ENCODE peak calls at places on chromosomes 12 and 14, in five cellular contexts. V is GM06990, U is heart right ventricle, P is cardiac muscle cell, C is neural progenitor cell. T is an unnamed sample.

GRCh38 chr14:58873228-58873953 is 235.6 kb downstream of the DACT1 start:
- DNase-seq in C (no peak), V (no peak), U (no peak), P (peak; percentile 47), T (no peak)

GRCh38 chr14:49173765-49174373 is 412.3 kb downstream of the RPS29 start:
- DNase-seq in U (no peak), P (peak; percentile 74), V (peak; percentile 12), C (peak; percentile 87), T (peak; percentile 66)

GRCh38 chr14:80211143-80212024 is at the start of gene DIO2:
- DNase-seq in V (no peak), C (peak; percentile 12), U (peak; percentile 46), P (no peak), T (peak; percentile 43)

GRCh38 chr12:43004908-43005307 is 415.4 kb upstream of the PRICKLE1 start:
- DNase-seq in C (peak; percentile 5), V (no peak), P (peak; percentile 57), U (no peak), T (no peak)

GRCh38 chr12:132163041-132163910 is 19.0 kb downstream of the NOC4L start:
- DNase-seq in U (peak; percentile 7), C (no peak), V (no peak), P (no peak), T (no peak)

GRCh38 chr12:96652870-96653269 is 163.5 kb downstream of the CFAP54 start:
- DNase-seq in V (no peak), P (no peak), C (no peak), U (no peak), T (no peak)

GRCh38 chr12:94145231-94145979 is 3.0 kb upstream of the PLXNC1 start:
- DNase-seq in U (no peak), P (peak; percentile 28), C (peak; percentile 21), V (no peak), T (peak; percentile 60)

GRCh38 chr14:52313903-52314481 is at the start of gene PTGER2:
- DNase-seq in V (peak; percentile 50), U (peak; percentile 87), P (peak; percentile 64), C (peak; percentile 78), T (peak; percentile 98)

GRCh38 chr12:115079760-115080159 is 395.8 kb upstream of the TBX3 start:
- DNase-seq in C (no peak), U (no peak), P (peak; percentile 17), V (no peak), T (no peak)

GRCh38 chr12:69254046-69254445 is 14.7 kb downstream of the CPSF6 start:
- DNase-seq in V (peak; percentile 21), C (peak; percentile 51), P (peak; percentile 59), U (no peak), T (peak; percentile 65)

GRCh38 chr12:104576980-104577925 is 120.5 kb downstream of the CHST11 start:
- DNase-seq in U (no peak), V (no peak), C (no peak), P (no peak), T (no peak)

GRCh38 chr14:58785741-58786140 is 148.0 kb downstream of the DACT1 start:
- DNase-seq in V (no peak), P (peak; percentile 40), U (no peak), C (no peak), T (no peak)

GRCh38 chr12:9256758-9257405 is 48.7 kb upstream of the PZP start:
- DNase-seq in V (no peak), U (no peak), P (no peak), C (no peak), T (no peak)
- TF ChIP-seq CTCF in V (no peak), U (no peak), P (no peak), C (no peak), T (no peak)

GRCh38 chr12:4943067-4943937 is 33.6 kb downstream of the KCNA1 start:
- DNase-seq in U (no peak), P (no peak), C (no peak), V (peak; percentile 71), T (no peak)

GRCh38 chr12:4938900-4939299 is 29.2 kb downstream of the KCNA1 start:
- DNase-seq in V (no peak), U (no peak), P (no peak), C (no peak), T (no peak)

GRCh38 chr12:4943938-4944284 is 34.2 kb downstream of the KCNA1 start:
- DNase-seq in U (no peak), V (peak; percentile 56), P (no peak), C (no peak), T (no peak)

GRCh38 chr12:4934651-4935050 is 24.9 kb downstream of the KCNA1 start:
- DNase-seq in U (no peak), V (no peak), C (no peak), P (no peak), T (no peak)

GRCh38 chr12:4939418-4940023 is 29.8 kb downstream of the KCNA1 start:
- DNase-seq in C (no peak), P (no peak), V (no peak), U (no peak), T (no peak)
- H3K4me3 ChIP-seq in C (no peak overlapping the region), P (no peak overlapping the region), V (no peak overlapping the region), U (no peak overlapping the region), T (no peak overlapping the region)

DNA sequence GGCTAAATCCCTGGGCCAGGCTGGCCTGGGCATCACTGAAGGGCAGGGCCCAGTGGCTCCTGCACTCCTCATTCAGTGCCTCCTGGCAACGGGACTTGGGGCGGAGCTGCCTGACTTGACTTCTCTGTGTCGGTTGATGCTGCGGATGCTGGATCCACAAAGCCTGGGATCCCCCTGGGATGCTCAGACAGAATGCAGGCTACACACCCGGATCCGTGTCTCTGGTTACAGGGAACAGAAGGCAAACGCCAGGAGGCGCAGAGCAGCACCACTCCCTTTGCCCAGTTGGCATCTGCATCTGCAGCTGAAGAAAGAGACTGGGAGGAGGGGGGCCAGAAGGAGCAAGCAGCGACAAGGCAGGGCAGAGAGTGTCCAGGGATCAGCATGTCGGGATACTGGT is 154.5 kb upstream of the FKBP4 start:
- DNase-seq in V (no peak), C (no peak), U (no peak), P (no peak), T (no peak)
- TF ChIP-seq CTCF in V (no peak), C (no peak), U (no peak), P (peak; percentile 16), T (no peak)

DNA sequence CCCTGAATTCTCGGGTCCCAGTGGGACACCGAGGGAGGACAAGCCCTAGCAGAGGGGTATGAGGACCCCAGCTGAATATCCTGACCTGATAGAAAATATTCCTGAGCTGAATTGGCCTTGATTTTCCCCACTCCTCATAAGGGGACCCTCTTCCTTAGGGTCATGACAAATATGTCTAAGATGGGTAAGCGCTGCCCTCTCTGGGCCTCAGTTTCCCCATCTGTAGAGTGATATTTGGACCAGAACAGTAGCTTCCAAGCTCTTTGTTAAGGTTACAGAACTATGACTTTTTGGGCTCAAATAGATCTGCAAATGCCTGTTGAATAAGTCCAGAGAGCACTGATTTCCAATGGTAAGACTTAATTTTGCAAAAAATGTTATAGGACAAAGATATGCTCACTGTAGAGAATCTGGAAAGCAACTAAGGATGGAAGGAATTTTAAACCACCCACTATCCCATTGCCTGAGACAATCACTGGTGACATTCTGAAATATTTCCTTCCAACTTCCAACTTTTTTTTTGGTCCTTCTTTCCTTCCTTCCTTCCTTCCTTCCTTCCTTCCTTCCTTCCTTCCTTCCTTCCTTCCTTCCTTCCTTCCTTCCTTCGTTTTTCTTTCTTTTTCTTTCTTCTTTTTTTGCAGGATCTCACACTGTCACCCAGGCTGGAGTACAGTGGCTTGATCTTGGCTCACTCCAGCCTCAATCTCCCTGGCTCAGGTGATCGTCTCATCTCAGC is 32.0 kb downstream of the MYL2 start:
- DNase-seq in C (no peak), P (no peak), U (no peak), V (no peak), T (no peak)
- H3K4me3 ChIP-seq in C (no peak overlapping the region), P (no peak overlapping the region), U (peak overlapping the region; percentile 58), V (no peak overlapping the region), T (no peak overlapping the region)

DNA sequence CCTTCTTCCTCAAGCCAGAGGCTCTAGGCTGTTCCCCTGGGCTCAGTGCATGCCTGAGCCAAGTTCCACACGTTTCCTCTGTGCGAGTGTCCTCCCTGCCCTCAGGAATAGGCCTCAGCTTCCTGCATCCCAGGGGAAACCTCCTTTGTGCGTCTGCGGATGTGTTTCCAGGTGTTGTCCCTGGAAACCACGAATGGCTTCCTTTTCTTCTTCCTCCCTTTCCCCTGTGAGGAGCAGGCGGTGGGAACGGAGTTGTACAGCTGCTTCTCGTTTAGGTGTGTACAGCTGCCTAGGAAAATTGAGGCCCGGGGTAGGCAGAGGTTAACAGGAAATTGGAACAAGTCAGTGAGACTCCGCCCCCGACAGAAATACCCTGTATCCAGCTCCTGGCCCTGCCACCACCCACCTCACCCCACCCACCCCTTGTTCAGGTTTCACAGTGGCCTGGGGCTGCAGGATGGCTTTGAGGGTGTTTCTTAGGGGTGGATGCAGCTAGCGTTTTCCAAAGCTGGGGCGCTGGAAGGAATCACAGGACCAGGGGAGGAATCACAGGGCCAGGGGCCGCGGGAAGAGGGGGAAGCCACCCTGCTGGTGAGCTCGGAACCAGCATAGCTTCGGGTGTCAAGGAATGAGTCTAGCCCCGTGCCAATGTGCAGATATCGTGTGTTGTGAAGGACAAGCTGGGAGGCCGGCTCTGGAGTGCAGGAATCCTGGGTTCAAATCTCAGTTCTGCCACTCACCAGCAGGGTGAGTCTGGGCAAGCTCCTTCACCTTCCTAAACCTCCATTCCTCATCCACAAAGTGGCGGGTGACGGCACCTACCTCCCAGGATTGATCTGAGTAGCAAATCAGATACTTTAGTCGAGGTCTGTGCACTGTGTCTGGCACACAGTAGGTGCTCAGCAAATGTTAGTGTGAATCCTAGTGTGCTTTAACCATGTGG is 53.8 kb upstream of the RIN3 start:
- DNase-seq in P (no peak), V (no peak), U (peak; percentile 42), C (no peak), T (no peak)
- TF ChIP-seq CTCF in P (no peak), V (peak; percentile 8), U (no peak), C (no peak), T (no peak)

DNA sequence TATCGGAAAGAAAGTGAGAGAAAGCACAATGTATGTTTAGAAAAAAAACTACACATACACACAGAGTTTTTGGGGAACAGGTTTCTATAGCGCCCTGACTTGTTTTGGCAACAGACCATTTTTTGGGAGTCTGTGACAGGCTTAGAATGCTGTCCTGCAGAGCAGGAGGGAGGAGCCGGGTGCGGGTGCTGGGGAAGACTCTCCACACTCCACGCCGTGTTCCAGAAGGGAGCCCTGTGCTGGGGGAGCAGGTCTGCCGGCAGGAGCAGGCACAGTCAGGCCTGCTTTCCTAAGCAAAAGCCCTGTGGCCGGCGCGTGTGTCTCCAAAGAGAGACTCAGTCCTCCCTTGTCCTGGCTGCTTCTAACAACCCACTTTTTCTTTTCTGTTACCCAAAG is 26.5 kb downstream of the CD9 start:
- DNase-seq in V (no peak), U (peak; percentile 77), P (no peak), C (no peak), T (no peak)
- H3K4me3 ChIP-seq in V (no peak overlapping the region), U (peak overlapping the region; percentile 26), P (no peak overlapping the region), C (no peak overlapping the region), T (no peak overlapping the region)

DNA sequence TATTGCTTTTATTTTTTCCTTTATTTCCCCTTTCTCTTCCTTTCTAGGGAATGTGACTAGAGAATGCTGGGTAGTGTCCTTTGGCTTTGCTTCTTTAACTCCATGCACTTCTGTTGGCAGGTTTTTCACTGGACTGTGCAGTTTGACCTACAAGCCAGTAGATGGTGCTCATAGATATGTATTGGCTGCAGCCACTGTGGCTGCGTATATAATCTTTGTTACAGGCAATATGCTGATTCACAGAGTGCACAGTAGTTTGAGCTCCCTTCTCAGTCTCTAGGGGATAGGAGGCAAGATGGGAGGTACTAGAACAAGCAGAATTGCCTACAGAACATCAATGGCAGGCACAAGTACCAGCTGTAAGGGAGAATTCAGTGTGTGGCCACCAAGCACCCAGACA is 503.5 kb downstream of the LRFN5 start:
- DNase-seq in V (no peak), P (peak; percentile 43), C (peak; percentile 55), U (no peak), T (peak; percentile 55)
- TF ChIP-seq CTCF in V (peak; percentile 45), P (peak; percentile 70), C (peak; percentile 64), U (peak; percentile 15), T (peak; percentile 69)

T was measured in fibroblast of villous mesenchyme.